ENCODE peak calls at places on chromosomes 4 and X, in four cellular contexts. One of them, this sample, is unnamed.

GRCh38 chr4:185194924-185195632 is 8.7 kb downstream of the CFAP97 start:
- DNase-seq in Right ventricle myocardium superior: no peak
- DNase-seq in nephron progenitor cell: no peak
- DNase-seq in NCI-H446: no peak
- DNase-seq in this sample: no peak

GRCh38 chr4:102858828-102859464 is 9.8 kb upstream of the CISD2 start:
- DNase-seq in nephron progenitor cell: no peak
- DNase-seq in Right ventricle myocardium superior: no peak
- DNase-seq in NCI-H446: no peak
- DNase-seq in this sample: no peak

GRCh38 chr4:62912531-62912930 is 1496.7 kb downstream of the TECRL start:
- DNase-seq in nephron progenitor cell: no peak
- DNase-seq in NCI-H446: peak
- DNase-seq in Right ventricle myocardium superior: no peak
- DNase-seq in this sample: no peak

GRCh38 chrX:26664919-26665318 is 448.9 kb downstream of the MAGEB5 start:
- DNase-seq in nephron progenitor cell: no peak
- DNase-seq in Right ventricle myocardium superior: no peak
- DNase-seq in NCI-H446: no peak
- DNase-seq in this sample: no peak

GRCh38 chr4:1801286-1801958 is 8.3 kb downstream of the FGFR3 start:
- DNase-seq in NCI-H446: no peak
- DNase-seq in nephron progenitor cell: no peak
- DNase-seq in Right ventricle myocardium superior: no peak
- DNase-seq in this sample: no peak

GRCh38 chrX:3803305-3803704 is 89.9 kb upstream of the PRKX start:
- DNase-seq in NCI-H446: no peak
- DNase-seq in nephron progenitor cell: no peak
- DNase-seq in Right ventricle myocardium superior: no peak
- DNase-seq in this sample: no peak

GRCh38 chr4:38162240-38162784 is 202.1 kb downstream of the PTTG2 start:
- DNase-seq in Right ventricle myocardium superior: no peak
- DNase-seq in NCI-H446: no peak
- DNase-seq in nephron progenitor cell: no peak
- DNase-seq in this sample: no peak

GRCh38 chrX:47637546-47638195 is 7.9 kb upstream of the CFP start:
- DNase-seq in NCI-H446: no peak
- DNase-seq in nephron progenitor cell: no peak
- DNase-seq in Right ventricle myocardium superior: peak
- DNase-seq in this sample: peak

GRCh38 chrX:12401252-12401651 is 263.0 kb downstream of the FRMPD4 start:
- DNase-seq in nephron progenitor cell: no peak
- DNase-seq in NCI-H446: peak
- DNase-seq in Right ventricle myocardium superior: no peak
- DNase-seq in this sample: no peak

GRCh38 chr4:146243141-146243882 is 29.0 kb downstream of the REELD1 start:
- DNase-seq in Right ventricle myocardium superior: no peak
- DNase-seq in NCI-H446: no peak
- DNase-seq in nephron progenitor cell: peak
- DNase-seq in this sample: no peak

GRCh38 chr4:82773049-82773448 is 25.5 kb downstream of the SCD5 start:
- DNase-seq in nephron progenitor cell: no peak
- DNase-seq in NCI-H446: no peak
- DNase-seq in Right ventricle myocardium superior: no peak
- DNase-seq in this sample: no peak

GRCh38 chr4:109820563-109820962 is 5.0 kb downstream of the GAR1 start:
- DNase-seq in Right ventricle myocardium superior: no peak
- DNase-seq in NCI-H446: peak
- DNase-seq in nephron progenitor cell: no peak
- DNase-seq in this sample: no peak

GRCh38 chr4:115042496-115042895 is 70.9 kb downstream of the NDST4 start:
- DNase-seq in NCI-H446: no peak
- DNase-seq in nephron progenitor cell: no peak
- DNase-seq in Right ventricle myocardium superior: no peak
- DNase-seq in this sample: no peak

GRCh38 chrX:132292753-132293152 is 73.5 kb upstream of the RAP2C start:
- DNase-seq in Right ventricle myocardium superior: no peak
- DNase-seq in NCI-H446: no peak
- DNase-seq in nephron progenitor cell: peak
- DNase-seq in this sample: peak

GRCh38 chr4:47972181-47972580 is 44.3 kb downstream of the CNGA1 start:
- DNase-seq in Right ventricle myocardium superior: no peak
- DNase-seq in NCI-H446: no peak
- DNase-seq in nephron progenitor cell: no peak
- DNase-seq in this sample: no peak

GRCh38 chrX:9356846-9357245 is 108.0 kb upstream of the TBL1X start:
- DNase-seq in NCI-H446: no peak
- DNase-seq in nephron progenitor cell: no peak
- DNase-seq in Right ventricle myocardium superior: no peak
- DNase-seq in this sample: no peak

GRCh38 chrX:74537011-74537390 is 77.4 kb downstream of the RLIM start:
- DNase-seq in Right ventricle myocardium superior: no peak
- DNase-seq in nephron progenitor cell: no peak
- DNase-seq in NCI-H446: peak
- DNase-seq in this sample: peak